ENCODE peak calls at places on chromosomes 16 and 17, in four cellular contexts. One of them, this sample, is unnamed.

GRCh38 chr17:73031472-73031871 is 61.0 kb downstream of the SLC39A11 start:
- DNase-seq in head of caudate nucleus: no peak
- DNase-seq in effector CD4-positive, alpha-beta T cell: no peak
- DNase-seq in mucosa of descending colon: no peak
- DNase-seq in this sample: no peak

GRCh38 chr17:49841548-49841947 is 6.3 kb downstream of the TAC4 start:
- DNase-seq in head of caudate nucleus: no peak
- DNase-seq in effector CD4-positive, alpha-beta T cell: no peak
- DNase-seq in mucosa of descending colon: no peak
- DNase-seq in this sample: no peak

GRCh38 chr16:85394511-85395206 is 218.5 kb upstream of the GSE1 start:
- DNase-seq in head of caudate nucleus: peak
- DNase-seq in effector CD4-positive, alpha-beta T cell: no peak
- DNase-seq in mucosa of descending colon: no peak
- DNase-seq in this sample: no peak

GRCh38 chr17:39402279-39402889 is 958 bp upstream of the FBXL20 start:
- DNase-seq in head of caudate nucleus: peak
- DNase-seq in effector CD4-positive, alpha-beta T cell: peak
- DNase-seq in mucosa of descending colon: peak
- DNase-seq in this sample: peak

GRCh38 chr16:3832669-3833068 is 47.8 kb downstream of the CREBBP start:
- DNase-seq in head of caudate nucleus: no peak
- DNase-seq in effector CD4-positive, alpha-beta T cell: no peak
- DNase-seq in mucosa of descending colon: no peak
- DNase-seq in this sample: no peak

GRCh38 chr16:21626659-21627277 is 25.6 kb downstream of the IGSF6 start:
- DNase-seq in head of caudate nucleus: peak
- DNase-seq in effector CD4-positive, alpha-beta T cell: no peak
- DNase-seq in mucosa of descending colon: no peak
- DNase-seq in this sample: no peak

GRCh38 chr17:77314601-77315000 is 173.8 kb downstream of the SEC14L1 start:
- DNase-seq in head of caudate nucleus: no peak
- DNase-seq in effector CD4-positive, alpha-beta T cell: no peak
- DNase-seq in mucosa of descending colon: peak
- DNase-seq in this sample: no peak

GRCh38 chr16:23967018-23967417 is 131.2 kb downstream of the PRKCB start:
- DNase-seq in head of caudate nucleus: no peak
- DNase-seq in effector CD4-positive, alpha-beta T cell: no peak
- DNase-seq in mucosa of descending colon: no peak
- DNase-seq in this sample: no peak

GRCh38 chr16:86575754-86576557 is 2.4 kb upstream of the FOXL1 start:
- DNase-seq in head of caudate nucleus: peak
- DNase-seq in effector CD4-positive, alpha-beta T cell: no peak
- DNase-seq in mucosa of descending colon: peak
- DNase-seq in this sample: no peak

GRCh38 chr17:15398291-15398690 is 56.9 kb upstream of the TEKT3 start:
- DNase-seq in head of caudate nucleus: peak
- DNase-seq in effector CD4-positive, alpha-beta T cell: no peak
- DNase-seq in mucosa of descending colon: no peak
- DNase-seq in this sample: no peak

GRCh38 chr16:69378760-69379159 is 7.0 kb downstream of the TERF2 start:
- DNase-seq in head of caudate nucleus: no peak
- DNase-seq in effector CD4-positive, alpha-beta T cell: no peak
- DNase-seq in mucosa of descending colon: no peak
- DNase-seq in this sample: no peak

GRCh38 chr17:14305785-14306496 is 5.1 kb downstream of the HS3ST3B1 start:
- DNase-seq in head of caudate nucleus: no peak
- DNase-seq in effector CD4-positive, alpha-beta T cell: no peak
- DNase-seq in mucosa of descending colon: no peak
- DNase-seq in this sample: no peak

GRCh38 chr17:19755821-19756510 is 7.9 kb upstream of the ALDH3A1 start:
- DNase-seq in head of caudate nucleus: no peak
- DNase-seq in effector CD4-positive, alpha-beta T cell: no peak
- DNase-seq in mucosa of descending colon: no peak
- DNase-seq in this sample: no peak

GRCh38 chr17:73430848-73431247 is 119.0 kb upstream of the CDC42EP4 start:
- DNase-seq in head of caudate nucleus: no peak
- DNase-seq in effector CD4-positive, alpha-beta T cell: no peak
- DNase-seq in mucosa of descending colon: no peak
- DNase-seq in this sample: no peak

GRCh38 chr16:69741951-69742904 is 12.5 kb downstream of the NOB1 start:
- DNase-seq in head of caudate nucleus: peak
- DNase-seq in effector CD4-positive, alpha-beta T cell: no peak
- DNase-seq in mucosa of descending colon: peak
- DNase-seq in this sample: no peak

GRCh38 chr17:35804658-35805192 is 4.6 kb upstream of the TAF15 start:
- DNase-seq in head of caudate nucleus: peak
- DNase-seq in effector CD4-positive, alpha-beta T cell: peak
- DNase-seq in mucosa of descending colon: no peak
- DNase-seq in this sample: no peak

GRCh38 chr16:24198807-24199533 is 57.2 kb upstream of the CACNG3 start:
- DNase-seq in head of caudate nucleus: no peak
- DNase-seq in effector CD4-positive, alpha-beta T cell: no peak
- DNase-seq in mucosa of descending colon: no peak
- DNase-seq in this sample: no peak

GRCh38 chr17:63699638-63700527 is at the start of gene LIMD2:
- DNase-seq in head of caudate nucleus: peak
- DNase-seq in effector CD4-positive, alpha-beta T cell: peak
- DNase-seq in mucosa of descending colon: peak
- DNase-seq in this sample: peak

GRCh38 chr17:48244121-48244711 is 136.7 kb downstream of the SNX11 start:
- DNase-seq in head of caudate nucleus: no peak
- DNase-seq in effector CD4-positive, alpha-beta T cell: no peak
- DNase-seq in mucosa of descending colon: no peak
- DNase-seq in this sample: no peak

This sample was measured in CD8-positive, alpha-beta T cell.